ENCODE peak calls at places on chromosomes 2 and 18, in five cellular contexts. One of them, this sample, is unnamed.

GRCh38 chr2:167484875-167485274 is 596.6 kb downstream of the XIRP2 start:
- DNase-seq in glutamatergic neuron: no peak
- DNase-seq in activated naive CD4-positive, alpha-beta T cell treated with anti-CD3 and anti-CD28 coated beads, Interleukin-2, amount 10 ng/mL, durations not matched to agents 7 days and 5 days: no peak
- DNase-seq in activated CD8-positive, alpha-beta memory T cell treated with anti-CD3 and anti-CD28 coated beads, Interleukin-2, amount 50 U/mL, for 48 hours: no peak
- DNase-seq in GM23338: peak
- DNase-seq in this sample: no peak

GRCh38 chr2:29238497-29238896 is 123.3 kb downstream of the CLIP4 start:
- DNase-seq in glutamatergic neuron: peak
- DNase-seq in activated naive CD4-positive, alpha-beta T cell treated with anti-CD3 and anti-CD28 coated beads, Interleukin-2, amount 10 ng/mL, durations not matched to agents 7 days and 5 days: peak
- DNase-seq in activated CD8-positive, alpha-beta memory T cell treated with anti-CD3 and anti-CD28 coated beads, Interleukin-2, amount 50 U/mL, for 48 hours: no peak
- DNase-seq in GM23338: peak
- DNase-seq in this sample: peak

GRCh38 chr2:95526360-95527341 is 42.1 kb upstream of the TRIM43B start:
- DNase-seq in glutamatergic neuron: peak
- DNase-seq in activated naive CD4-positive, alpha-beta T cell treated with anti-CD3 and anti-CD28 coated beads, Interleukin-2, amount 10 ng/mL, durations not matched to agents 7 days and 5 days: peak
- DNase-seq in activated CD8-positive, alpha-beta memory T cell treated with anti-CD3 and anti-CD28 coated beads, Interleukin-2, amount 50 U/mL, for 48 hours: peak
- DNase-seq in GM23338: peak
- DNase-seq in this sample: no peak

GRCh38 chr2:186561467-186562208 is 28.2 kb upstream of the ITGAV start:
- DNase-seq in glutamatergic neuron: no peak
- DNase-seq in activated naive CD4-positive, alpha-beta T cell treated with anti-CD3 and anti-CD28 coated beads, Interleukin-2, amount 10 ng/mL, durations not matched to agents 7 days and 5 days: no peak
- DNase-seq in activated CD8-positive, alpha-beta memory T cell treated with anti-CD3 and anti-CD28 coated beads, Interleukin-2, amount 50 U/mL, for 48 hours: no peak
- DNase-seq in GM23338: peak
- DNase-seq in this sample: no peak

GRCh38 chr18:79766308-79766707 is 31.4 kb upstream of the KCNG2 start:
- DNase-seq in glutamatergic neuron: peak
- DNase-seq in activated naive CD4-positive, alpha-beta T cell treated with anti-CD3 and anti-CD28 coated beads, Interleukin-2, amount 10 ng/mL, durations not matched to agents 7 days and 5 days: no peak
- DNase-seq in activated CD8-positive, alpha-beta memory T cell treated with anti-CD3 and anti-CD28 coated beads, Interleukin-2, amount 50 U/mL, for 48 hours: no peak
- DNase-seq in GM23338: no peak
- DNase-seq in this sample: no peak

GRCh38 chr2:163626208-163626607 is 109.6 kb downstream of the FIGN start:
- DNase-seq in glutamatergic neuron: no peak
- DNase-seq in activated naive CD4-positive, alpha-beta T cell treated with anti-CD3 and anti-CD28 coated beads, Interleukin-2, amount 10 ng/mL, durations not matched to agents 7 days and 5 days: no peak
- DNase-seq in activated CD8-positive, alpha-beta memory T cell treated with anti-CD3 and anti-CD28 coated beads, Interleukin-2, amount 50 U/mL, for 48 hours: no peak
- DNase-seq in GM23338: no peak
- DNase-seq in this sample: no peak

GRCh38 chr2:149894760-149895159 is 307.2 kb upstream of the MMADHC start:
- DNase-seq in glutamatergic neuron: no peak
- DNase-seq in activated naive CD4-positive, alpha-beta T cell treated with anti-CD3 and anti-CD28 coated beads, Interleukin-2, amount 10 ng/mL, durations not matched to agents 7 days and 5 days: no peak
- DNase-seq in activated CD8-positive, alpha-beta memory T cell treated with anti-CD3 and anti-CD28 coated beads, Interleukin-2, amount 50 U/mL, for 48 hours: no peak
- DNase-seq in GM23338: no peak
- DNase-seq in this sample: no peak

GRCh38 chr2:1538663-1539062 is 125.4 kb downstream of the TPO start:
- DNase-seq in glutamatergic neuron: peak
- DNase-seq in activated naive CD4-positive, alpha-beta T cell treated with anti-CD3 and anti-CD28 coated beads, Interleukin-2, amount 10 ng/mL, durations not matched to agents 7 days and 5 days: peak
- DNase-seq in activated CD8-positive, alpha-beta memory T cell treated with anti-CD3 and anti-CD28 coated beads, Interleukin-2, amount 50 U/mL, for 48 hours: no peak
- DNase-seq in GM23338: peak
- DNase-seq in this sample: peak

GRCh38 chr2:120869036-120869435 is 133.4 kb downstream of the GLI2 start:
- DNase-seq in glutamatergic neuron: no peak
- DNase-seq in activated naive CD4-positive, alpha-beta T cell treated with anti-CD3 and anti-CD28 coated beads, Interleukin-2, amount 10 ng/mL, durations not matched to agents 7 days and 5 days: no peak
- DNase-seq in activated CD8-positive, alpha-beta memory T cell treated with anti-CD3 and anti-CD28 coated beads, Interleukin-2, amount 50 U/mL, for 48 hours: no peak
- DNase-seq in GM23338: no peak
- DNase-seq in this sample: no peak

GRCh38 chr2:62934501-62934900 is 116.1 kb upstream of the OTX1 start:
- DNase-seq in glutamatergic neuron: no peak
- DNase-seq in activated naive CD4-positive, alpha-beta T cell treated with anti-CD3 and anti-CD28 coated beads, Interleukin-2, amount 10 ng/mL, durations not matched to agents 7 days and 5 days: no peak
- DNase-seq in activated CD8-positive, alpha-beta memory T cell treated with anti-CD3 and anti-CD28 coated beads, Interleukin-2, amount 50 U/mL, for 48 hours: no peak
- DNase-seq in GM23338: peak
- DNase-seq in this sample: no peak

GRCh38 chr2:63604666-63605065 is 15.9 kb downstream of the MDH1 start:
- DNase-seq in glutamatergic neuron: no peak
- DNase-seq in activated naive CD4-positive, alpha-beta T cell treated with anti-CD3 and anti-CD28 coated beads, Interleukin-2, amount 10 ng/mL, durations not matched to agents 7 days and 5 days: no peak
- DNase-seq in activated CD8-positive, alpha-beta memory T cell treated with anti-CD3 and anti-CD28 coated beads, Interleukin-2, amount 50 U/mL, for 48 hours: no peak
- DNase-seq in GM23338: no peak
- DNase-seq in this sample: no peak

This sample was measured in BE2C.